ENCODE peak calls at places on chromosomes 13 and 19, in seven cellular contexts. A is spleen, Y is heart left ventricle, W is stomach, C is H54, P is HCT116, I is right lobe of liver. E is an unnamed sample.

GRCh38 chr19:13103961-13104847 is 1.5 kb upstream of the LYL1 start:
- DNase-seq in W (peak), I (peak), A (peak), Y (peak), P (no peak), C (no peak), E (peak)

GRCh38 chr19:53037101-53038097 is 7.1 kb upstream of the ERVV-2 start:
- DNase-seq in P (no peak), A (peak), C (no peak), I (peak), Y (no peak), W (no peak), E (no peak)

GRCh38 chr19:42052241-42052863 is 17.7 kb downstream of the GRIK5 start:
- DNase-seq in Y (no peak), A (no peak), P (no peak), I (no peak), C (no peak), W (no peak), E (no peak)

GRCh38 chr19:13091400-13092161 is 11.1 kb downstream of the LYL1 start:
- DNase-seq in I (peak), P (no peak), W (no peak), C (no peak), A (no peak), Y (no peak), E (no peak)

GRCh38 chr13:75566658-75567057 is 17.1 kb downstream of the UCHL3 start:
- DNase-seq in A (no peak), W (no peak), P (no peak), C (no peak), I (no peak), Y (no peak), E (no peak)

GRCh38 chr13:75635101-75635620 is 969 bp upstream of the LMO7 start:
- DNase-seq in Y (no peak), A (no peak), C (no peak), W (no peak), P (no peak), I (peak), E (peak)

GRCh38 chr19:1883784-1884183 is 1.5 kb downstream of the ABHD17A start:
- DNase-seq in A (no peak), W (no peak), P (no peak), C (no peak), I (no peak), Y (no peak), E (no peak)

GRCh38 chr19:41355802-41356201 is 2.1 kb upstream of the TGFB1 start:
- DNase-seq in W (no peak), A (peak), I (no peak), Y (no peak), P (no peak), C (no peak), E (no peak)

GRCh38 chr19:46218160-46218559 is 11.4 kb upstream of the IGFL1 start:
- DNase-seq in Y (no peak), A (no peak), C (no peak), I (no peak), P (peak), W (no peak), E (no peak)

GRCh38 chr13:112120031-112120373 is 53.1 kb downstream of the SOX1 start:
- DNase-seq in Y (peak), W (no peak), A (no peak), P (no peak), C (no peak), I (no peak), E (no peak)

GRCh38 chr13:30329009-30329585 is 21.7 kb upstream of the KATNAL1 start:
- DNase-seq in I (no peak), A (no peak), C (no peak), Y (no peak), P (no peak), W (no peak), E (no peak)

GRCh38 chr19:18135712-18136584 is 17.0 kb upstream of the PIK3R2 start:
- DNase-seq in C (no peak), P (no peak), I (peak), W (no peak), A (no peak), Y (no peak), E (no peak)
- TF ChIP-seq POLR2A in C (no peak), P (no peak), I (no peak), W (no peak), A (no peak), Y (no peak), E (no peak)

GRCh38 chr19:18340990-18341868 is 831 bp downstream of the PGPEP1 start:
- DNase-seq in W (peak), Y (peak), I (peak), C (peak), A (peak), P (no peak), E (peak)
- TF ChIP-seq POLR2A in W (no peak), Y (no peak), I (no peak), C (no peak), A (no peak), P (no peak), E (no peak)

GRCh38 chr19:50793558-50794065 is 3.4 kb downstream of the ACP4 start:
- DNase-seq in W (no peak), A (no peak), P (no peak), I (no peak), C (no peak), Y (no peak), E (no peak)
- TF ChIP-seq POLR2A in W (no peak), A (no peak), P (no peak), I (no peak), C (peak), Y (no peak), E (no peak)

DNA sequence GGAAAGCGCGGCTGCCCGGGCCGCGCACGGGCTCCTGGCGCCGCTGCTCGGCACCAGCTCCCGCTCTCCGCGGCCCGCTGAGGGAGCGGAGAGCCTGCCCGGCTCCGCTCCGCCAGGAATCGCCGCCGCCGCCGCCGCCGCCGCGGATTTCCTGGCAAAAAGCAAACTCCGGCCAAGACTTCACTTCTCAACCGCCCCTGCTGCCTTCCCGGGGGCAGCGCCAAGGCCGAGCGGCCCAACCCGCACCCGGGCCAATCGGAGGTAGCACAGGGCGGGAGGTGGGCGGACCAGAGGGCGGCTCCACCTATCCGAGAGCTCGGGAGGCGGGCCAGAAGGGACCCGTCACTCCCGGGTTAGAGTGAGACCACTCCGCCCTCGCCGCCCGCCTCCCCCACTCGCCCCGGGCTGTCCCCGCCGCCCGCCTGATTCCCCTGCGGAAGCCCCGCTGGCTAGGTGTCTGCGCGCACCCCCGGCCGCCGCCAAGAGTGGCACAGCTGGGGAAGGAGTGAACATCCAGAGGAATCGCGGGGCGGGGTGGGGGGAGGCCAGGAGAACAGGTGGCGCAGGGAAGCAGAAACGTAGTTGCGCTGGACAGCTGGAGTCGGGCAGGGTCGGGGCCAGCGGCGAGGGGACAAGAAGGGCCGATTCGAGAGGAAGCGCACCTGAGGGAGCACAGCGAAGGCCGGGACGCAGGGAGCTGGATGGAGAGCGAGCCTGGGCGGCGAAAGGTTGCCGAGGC is at the start of gene LNX2:
- DNase-seq in I (peak), Y (peak), P (peak), C (peak), W (peak), A (peak), E (peak)
- TF ChIP-seq POLR2A in I (peak), Y (no peak), P (peak), C (no peak), W (no peak), A (no peak), E (peak)

GRCh38 chr19:55279376-55279772 is 536 bp downstream of the HSPBP1 start:
- DNase-seq in A (no peak), C (no peak), I (no peak), P (no peak), W (no peak), Y (no peak), E (no peak)

GRCh38 chr19:55276720-55277430 is 3.0 kb downstream of the HSPBP1 start:
- DNase-seq in Y (no peak), I (no peak), P (no peak), A (no peak), C (no peak), W (no peak), E (no peak)

GRCh38 chr19:55277494-55277893 is 2.4 kb downstream of the HSPBP1 start:
- DNase-seq in A (no peak), Y (no peak), P (no peak), I (no peak), C (no peak), W (no peak), E (no peak)

GRCh38 chr19:55278391-55279135 is 1.3 kb downstream of the HSPBP1 start:
- DNase-seq in P (no peak), I (no peak), W (no peak), C (no peak), Y (no peak), A (no peak), E (no peak)

DNA sequence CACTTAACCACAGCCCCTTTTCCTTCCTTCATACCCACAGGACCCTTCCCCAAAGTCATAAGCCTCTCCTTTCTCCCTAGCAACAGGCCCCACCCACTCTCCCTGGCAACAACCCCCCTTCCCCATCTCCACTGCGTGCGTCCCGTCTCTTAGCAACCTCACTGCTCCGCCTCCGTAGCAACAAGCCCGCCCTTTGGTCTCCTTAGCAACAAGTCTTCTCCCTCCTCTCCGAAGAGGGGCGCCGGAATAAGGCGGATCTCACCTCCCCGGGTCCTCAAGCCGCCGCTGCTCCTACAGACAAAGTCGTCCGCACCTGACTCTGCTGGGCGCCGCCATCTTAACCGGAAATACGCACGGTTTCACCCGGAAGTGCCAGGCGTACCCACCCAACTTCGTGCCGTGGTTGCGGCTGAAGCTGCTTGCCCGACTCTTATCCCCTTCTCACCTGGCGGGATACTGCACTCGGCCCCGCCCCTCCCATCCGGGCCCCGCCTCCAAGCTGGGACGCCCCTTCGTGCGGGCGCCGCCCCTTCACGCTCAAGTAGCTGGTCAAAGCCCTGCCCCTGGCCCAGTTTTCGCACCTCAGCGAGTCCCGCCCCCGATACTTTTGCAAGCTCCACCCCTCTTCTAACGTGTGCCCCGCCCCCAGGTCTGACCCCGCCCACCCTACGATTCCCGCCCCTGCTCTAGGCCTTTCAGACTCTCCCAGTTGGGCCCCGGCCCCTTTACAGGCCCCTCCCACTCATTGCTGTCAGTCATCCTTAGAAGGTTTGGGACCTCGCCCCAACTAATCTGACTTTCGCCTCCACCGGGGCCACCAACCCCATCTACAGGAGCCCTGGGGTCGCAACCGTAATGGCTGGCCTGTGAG is at the start of gene HSPBP1:
- DNase-seq in P (peak), W (peak), C (peak), A (peak), I (peak), Y (peak), E (peak)
- TF ChIP-seq POLR2A in P (no peak), W (no peak), C (peak), A (no peak), I (peak), Y (no peak), E (no peak)

DNA sequence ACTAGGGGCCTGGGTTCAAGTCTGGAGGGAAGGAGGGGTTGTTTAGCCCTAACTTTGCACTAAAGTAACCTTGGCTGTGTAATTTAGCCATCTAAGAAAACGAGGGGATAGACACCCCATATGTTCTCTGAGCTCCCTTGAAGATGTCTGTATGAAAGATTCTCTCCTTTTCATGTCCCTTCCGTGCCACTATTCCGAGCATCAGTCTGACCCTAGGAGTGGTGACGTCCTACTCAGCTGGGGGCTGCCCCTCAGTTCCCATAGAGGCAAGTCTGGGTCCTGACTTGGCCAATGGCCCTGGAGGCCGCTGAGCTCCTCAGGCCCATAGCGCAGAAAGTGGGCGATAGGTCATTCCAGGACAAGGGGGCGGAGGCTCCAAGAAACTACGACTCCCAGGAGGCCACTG is 790 bp upstream of the WDFY2 start:
- DNase-seq in I (no peak), A (no peak), Y (no peak), P (no peak), C (no peak), W (no peak), E (no peak)
- TF ChIP-seq POLR2A in I (no peak), A (no peak), Y (no peak), P (no peak), C (peak), W (no peak), E (no peak)